ENCODE peak calls at places on chromosomes 11 and 22, in ten cellular contexts. K is stimulated activated CD8-positive, alpha-beta memory T cell treated with anti-CD3 and anti-CD28 coated beads, Interleukin-7, amount 100 ng/mL, for 4 hours; L is kidney; M is NCI-H345; G is A549; E is stimulated activated CD4-positive, alpha-beta T cell treated with anti-CD3 and anti-CD28 coated beads, Interleukin-2, amount 100 ng/mL, for 48 hours; P is NCI-H1417; C is type B pancreatic cell; O is EL; R is HFF-Myc. Z is an unnamed sample.

GRCh38 chr11:30919389-30920172 is 333.4 kb upstream of the MPPED2 start:
- DNase-seq in K (no peak), L (no peak), M (no peak), G (no peak), E (no peak), P (no peak), C (no peak), O (no peak), R (no peak), Z (no peak)

GRCh38 chr11:87425391-87425790 is 387.7 kb downstream of the TMEM135 start:
- DNase-seq in K (no peak), L (no peak), M (no peak), G (no peak), E (no peak), P (no peak), C (no peak), O (peak), R (no peak), Z (no peak)

GRCh38 chr11:100719809-100720221 is 32.7 kb downstream of the ARHGAP42 start:
- DNase-seq in K (no peak), L (peak), M (peak), G (peak), E (no peak), P (no peak), C (no peak), O (peak), R (peak), Z (no peak)

GRCh38 chr22:49627217-49628181 is 200.2 kb downstream of the BRD1 start:
- DNase-seq in K (no peak), L (peak), M (no peak), G (no peak), E (no peak), P (no peak), C (no peak), O (no peak), R (no peak), Z (no peak)

GRCh38 chr11:6202036-6202435 is 3.0 kb downstream of the OR52W1 start:
- DNase-seq in K (no peak), L (no peak), M (no peak), G (no peak), E (no peak), P (no peak), C (no peak), O (no peak), R (no peak), Z (no peak)

GRCh38 chr11:109426442-109426841 is 4.5 kb downstream of the C11orf87 start:
- DNase-seq in K (no peak), L (no peak), M (peak), G (no peak), E (no peak), P (no peak), C (no peak), O (peak), R (no peak), Z (no peak)

GRCh38 chr11:74465291-74465708 is 2.0 kb downstream of the KCNE3 start:
- DNase-seq in K (no peak), L (no peak), M (no peak), G (no peak), E (no peak), P (no peak), C (no peak), O (no peak), R (no peak), Z (no peak)

GRCh38 chr11:119872911-119873310 is 143.9 kb upstream of the NECTIN1 start:
- DNase-seq in K (no peak), L (no peak), M (no peak), G (no peak), E (no peak), P (no peak), C (no peak), O (no peak), R (no peak), Z (no peak)

GRCh38 chr11:111870522-111870886 is 877 bp downstream of the ALG9 start:
- DNase-seq in K (no peak), L (no peak), M (no peak), G (no peak), E (no peak), P (no peak), C (no peak), O (peak), R (no peak), Z (no peak)